ENCODE peak calls at places on chromosomes 1 and 21, in seven cellular contexts. F is brain microvascular endothelial cell, X is tibial nerve, B is fibroblast of pulmonary artery, R is BJ, K is IMR-90, J is choroid plexus epithelial cell. T is an unnamed sample.

GRCh38 chr1:98931134-98931835 is 73.4 kb downstream of the PLPPR5 start:
- DNase-seq in F (no peak), X (no peak), B (no peak), R (no peak), K (no peak), J (no peak), T (no peak)

GRCh38 chr1:67771776-67772175 is 61.5 kb downstream of the GNG12 start:
- DNase-seq in F (no peak), X (no peak), B (peak), R (no peak), K (no peak), J (no peak), T (no peak)

GRCh38 chr21:45316871-45317400 is 29.2 kb upstream of the POFUT2 start:
- DNase-seq in F (no peak), X (no peak), B (no peak), R (no peak), K (no peak), J (no peak), T (no peak)

GRCh38 chr1:157199421-157199755 is 61.2 kb upstream of the ETV3 start:
- DNase-seq in F (peak), X (no peak), B (peak), R (no peak), K (peak), J (peak), T (no peak)

GRCh38 chr21:15430577-15430976 is 299.2 kb upstream of the USP25 start:
- DNase-seq in F (no peak), X (no peak), B (peak), R (no peak), K (no peak), J (no peak), T (no peak)

GRCh38 chr21:44909719-44910118 is 11.0 kb downstream of the ITGB2 start:
- DNase-seq in F (no peak), X (no peak), B (no peak), R (no peak), K (no peak), J (no peak), T (no peak)

GRCh38 chr1:59752556-59753412 is 62.0 kb upstream of the HOOK1 start:
- DNase-seq in F (no peak), X (no peak), B (no peak), R (no peak), K (no peak), J (no peak), T (no peak)

GRCh38 chr1:28208818-28209441 is 23.9 kb downstream of the DNAJC8 start:
- DNase-seq in F (peak), X (no peak), B (peak), R (peak), K (peak), J (peak), T (no peak)

GRCh38 chr1:97158704-97159103 is 437.1 kb downstream of the PTBP2 start:
- DNase-seq in F (no peak), X (no peak), B (no peak), R (no peak), K (no peak), J (no peak), T (no peak)

GRCh38 chr1:161307892-161308638 is 1.7 kb downstream of the MPZ start:
- DNase-seq in F (no peak), X (no peak), B (peak), R (no peak), K (peak), J (peak), T (no peak)

GRCh38 chr1:43513471-43514173 is 17.1 kb upstream of the PTPRF start:
- DNase-seq in F (no peak), X (no peak), B (no peak), R (no peak), K (no peak), J (no peak), T (no peak)

GRCh38 chr1:186057086-186057485 is 318.0 kb downstream of the TPR start:
- DNase-seq in F (no peak), X (no peak), B (no peak), R (no peak), K (no peak), J (no peak), T (no peak)

GRCh38 chr1:38872401-38873026 is 634 bp downstream of the MYCBP start:
- DNase-seq in F (no peak), X (no peak), B (peak), R (no peak), K (peak), J (peak), T (no peak)

GRCh38 chr1:106978477-106979322 is 77.8 kb upstream of the PRMT6 start:
- DNase-seq in F (no peak), X (no peak), B (peak), R (no peak), K (peak), J (peak), T (no peak)

GRCh38 chr1:114338491-114338890 is 172.5 kb downstream of the TRIM33 start:
- DNase-seq in F (no peak), X (no peak), B (no peak), R (no peak), K (no peak), J (no peak), T (no peak)

GRCh38 chr1:34500451-34500850 is 254.4 kb upstream of the GJB5 start:
- DNase-seq in F (no peak), X (no peak), B (peak), R (no peak), K (no peak), J (peak), T (no peak)

GRCh38 chr1:218294531-218294930 is 9.4 kb downstream of the RRP15 start:
- DNase-seq in F (no peak), X (no peak), B (no peak), R (peak), K (peak), J (no peak), T (no peak)

GRCh38 chr1:27400035-27400962 is 7.9 kb downstream of the GPR3 start:
- DNase-seq in F (no peak), X (no peak), B (no peak), R (no peak), K (no peak), J (no peak), T (no peak)

GRCh38 chr21:31557421-31557955 is 102.0 kb upstream of the SOD1 start:
- DNase-seq in F (no peak), X (no peak), B (no peak), R (no peak), K (no peak), J (no peak), T (no peak)

GRCh38 chr1:17553970-17554369 is 14.5 kb downstream of the ARHGEF10L start:
- DNase-seq in F (peak), X (no peak), B (peak), R (no peak), K (peak), J (peak), T (no peak)

GRCh38 chr1:240093120-240093961 is 1.7 kb downstream of the FMN2 start:
- DNase-seq in F (peak), X (no peak), B (no peak), R (no peak), K (no peak), J (no peak), T (no peak)

GRCh38 chr1:40662151-40662550 is 3.3 kb downstream of the RIMS3 start:
- DNase-seq in F (no peak), X (no peak), B (no peak), R (no peak), K (no peak), J (no peak), T (no peak)
- TF ChIP-seq CTCF in F (no peak), X (no peak), B (no peak), R (no peak), K (no peak), J (no peak), T (no peak)

DNA sequence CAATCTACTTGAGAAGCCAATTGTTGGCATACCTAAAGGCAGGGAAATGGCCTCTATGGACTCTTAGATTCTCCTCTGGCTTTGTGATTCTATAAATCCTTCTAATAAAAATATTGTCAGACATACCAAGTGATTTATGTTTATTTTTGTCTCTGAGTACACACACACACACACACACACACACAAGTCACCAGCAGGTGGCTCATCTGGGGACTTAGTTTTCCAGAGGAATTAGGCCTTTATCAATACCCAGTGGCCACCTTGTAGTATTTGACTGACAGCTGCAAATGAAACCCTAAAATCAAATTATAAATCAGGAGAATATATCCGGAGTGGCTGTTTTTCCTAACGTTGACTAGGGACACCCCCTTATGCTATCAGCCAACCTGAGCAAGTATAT is 258.5 kb downstream of the BRINP2 start:
- DNase-seq in F (no peak), X (no peak), B (no peak), R (no peak), K (no peak), J (no peak), T (no peak)
- TF ChIP-seq CTCF in F (no peak), X (no peak), B (no peak), R (no peak), K (no peak), J (no peak), T (peak)

GRCh38 chr1:231162300-231162969 is 577 bp downstream of the TRIM67 start:
- DNase-seq in F (peak), X (no peak), B (peak), R (no peak), K (peak), J (peak), T (peak)
- TF ChIP-seq CTCF in F (no peak), X (no peak), B (no peak), R (no peak), K (no peak), J (no peak), T (no peak)

DNA sequence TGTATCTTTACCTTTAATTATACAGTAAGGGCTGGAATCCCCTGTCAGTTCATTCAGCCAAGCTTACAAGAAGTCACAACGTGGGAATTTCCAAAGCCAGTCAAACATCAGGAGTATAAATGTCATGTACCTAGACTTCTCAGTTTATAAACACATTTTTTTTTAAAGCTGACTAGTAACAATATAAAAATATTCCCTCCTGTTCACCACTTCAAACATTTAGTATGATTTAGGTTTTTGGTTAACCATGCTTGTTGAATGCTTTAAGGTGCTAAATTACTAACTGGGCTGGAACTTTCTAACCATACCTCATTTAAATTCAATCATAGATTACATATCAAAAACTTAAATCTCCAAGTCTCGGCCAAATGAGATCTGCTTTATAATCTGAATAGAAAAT is 44.0 kb downstream of the JAK1 start:
- DNase-seq in F (no peak), X (no peak), B (no peak), R (no peak), K (no peak), J (no peak), T (no peak)
- TF ChIP-seq CTCF in F (no peak), X (no peak), B (no peak), R (no peak), K (no peak), J (no peak), T (no peak)

GRCh38 chr1:232722626-232723025 is 82.6 kb upstream of the MAP10 start:
- DNase-seq in F (no peak), X (no peak), B (no peak), R (no peak), K (no peak), J (no peak), T (no peak)

GRCh38 chr1:232726048-232726779 is 79.0 kb upstream of the MAP10 start:
- DNase-seq in F (no peak), X (no peak), B (no peak), R (peak), K (peak), J (no peak), T (no peak)

GRCh38 chr1:232728507-232729263 is 76.5 kb upstream of the MAP10 start:
- DNase-seq in F (no peak), X (no peak), B (peak), R (peak), K (peak), J (peak), T (no peak)

DNA sequence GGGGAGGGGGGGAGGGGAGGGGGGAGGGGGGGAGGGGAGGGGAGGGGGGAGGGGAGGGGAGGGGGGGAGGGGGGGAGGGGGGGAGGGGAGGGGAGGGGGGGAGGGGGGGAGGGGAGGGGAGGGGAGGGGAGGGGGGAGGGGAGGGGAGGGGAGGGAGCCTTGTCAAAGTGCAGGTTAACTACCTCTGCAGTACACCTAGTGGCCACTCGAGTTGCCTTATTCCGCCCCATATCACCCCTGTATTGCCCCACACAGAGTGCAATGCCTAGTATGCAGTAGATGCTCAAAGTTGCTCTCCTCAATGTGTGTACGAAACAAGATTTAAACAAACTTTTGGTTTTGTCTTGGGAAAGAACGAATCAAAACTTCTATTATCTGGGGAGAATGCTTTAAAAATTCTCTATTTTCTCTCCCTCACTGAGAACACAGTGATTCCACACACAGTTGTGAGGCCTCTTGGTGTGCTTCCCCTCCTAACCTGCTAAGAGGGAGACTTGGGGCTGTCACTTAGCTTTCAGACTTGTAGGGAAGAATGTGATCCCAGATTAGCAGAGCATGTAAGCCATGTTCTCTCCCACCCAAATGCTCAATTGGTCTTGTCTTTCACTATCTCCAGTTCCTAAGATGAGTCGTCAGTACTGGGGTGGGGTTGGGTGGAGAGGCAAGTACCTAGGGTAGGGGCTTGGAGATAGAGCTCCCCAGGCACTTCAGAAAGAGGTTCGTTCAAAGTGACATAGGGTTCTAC is 79.7 kb upstream of the MAP10 start:
- DNase-seq in F (no peak), X (no peak), B (no peak), R (no peak), K (no peak), J (no peak), T (no peak)
- TF ChIP-seq CTCF in F (no peak), X (no peak), B (no peak), R (no peak), K (no peak), J (no peak), T (no peak)